ENCODE peak calls at places on chromosomes 16 and 17, in five cellular contexts. E is AG04450, P is left lung, H is HL-60, G is tibial nerve. F is an unnamed sample.

GRCh38 chr16:48607056-48607825 is 2.7 kb downstream of the N4BP1 start:
- DNase-seq in E (no peak), P (no peak), H (no peak), G (no peak), F (peak; percentile 51)

GRCh38 chr17:72717276-72717675 is 375.2 kb downstream of the SLC39A11 start:
- DNase-seq in H (no peak), P (no peak), G (no peak), E (no peak), F (no peak)

GRCh38 chr17:38428150-38428642 is at the start of gene ARHGAP23:
- DNase-seq in E (peak; percentile 47), H (no peak), G (no peak), P (peak; percentile 90), F (peak; percentile 70)

GRCh38 chr16:73530529-73530928 is 482.6 kb upstream of the ZFHX3 start:
- DNase-seq in H (no peak), G (no peak), E (no peak), P (no peak), F (no peak)

GRCh38 chr17:63344383-63344782 is 101.7 kb downstream of the CYB561 start:
- DNase-seq in G (no peak), P (no peak), E (no peak), H (no peak), F (no peak)

GRCh38 chr17:14772776-14773175 is 471.9 kb downstream of the HS3ST3B1 start:
- DNase-seq in P (no peak), G (no peak), H (no peak), E (no peak), F (no peak)

GRCh38 chr16:73878616-73879015 is 418.0 kb upstream of the PSMD7 start:
- DNase-seq in E (peak; percentile 39), H (no peak), G (no peak), P (no peak), F (peak; percentile 88)

GRCh38 chr16:85057212-85057889 is 29.8 kb downstream of the KIAA0513 start:
- DNase-seq in G (no peak), E (no peak), H (no peak), P (peak; percentile 15), F (no peak)

GRCh38 chr16:11245988-11246387 is 10.0 kb downstream of the SOCS1 start:
- DNase-seq in P (no peak), E (no peak), G (no peak), H (no peak), F (no peak)

GRCh38 chr17:50947844-50948514 is 81.8 kb upstream of the TOB1 start:
- DNase-seq in P (peak; percentile 90), E (no peak), H (peak; percentile 32), G (no peak), F (no peak)

GRCh38 chr17:4492762-4493561 is 5.7 kb upstream of the SPNS2 start:
- DNase-seq in G (peak; percentile 42), H (no peak), E (no peak), P (no peak), F (peak; percentile 41)

GRCh38 chr16:19123535-19124178 is 9.9 kb downstream of the ITPRIPL2 start:
- DNase-seq in G (no peak), P (no peak), H (no peak), E (no peak), F (no peak)

GRCh38 chr16:88691924-88692560 is 5.7 kb upstream of the SNAI3 start:
- DNase-seq in P (peak; percentile 90), G (no peak), E (no peak), H (peak; percentile 53), F (no peak)

GRCh38 chr17:802901-803881 is 21.0 kb downstream of the MRM3 start:
- DNase-seq in H (no peak), E (no peak), P (no peak), G (no peak), F (no peak)

GRCh38 chr16:87724490-87725291 is 41.1 kb downstream of the KLHDC4 start:
- DNase-seq in E (no peak), G (no peak), H (no peak), P (peak; percentile 59), F (no peak)

GRCh38 chr17:73320601-73321264 is 8.9 kb upstream of the CDC42EP4 start:
- DNase-seq in G (no peak), H (no peak), P (no peak), E (no peak), F (peak; percentile 35)

GRCh38 chr17:66275651-66276050 is 26.8 kb upstream of the PRKCA start:
- DNase-seq in P (no peak), H (no peak), G (no peak), E (peak; percentile 56), F (peak; percentile 59)

GRCh38 chr16:23064642-23065041 is 84.6 kb downstream of the USP31 start:
- DNase-seq in E (no peak), H (peak; percentile 77), P (no peak), G (no peak), F (no peak)

GRCh38 chr16:54287018-54287757 is 601 bp upstream of the IRX3 start:
- DNase-seq in H (no peak), E (no peak), G (no peak), P (peak; percentile 79), F (no peak)

GRCh38 chr17:55478971-55479370 is 32.3 kb downstream of the SMIM36 start:
- DNase-seq in P (no peak), G (no peak), H (no peak), E (no peak), F (no peak)

GRCh38 chr17:19250421-19251141 is 13.4 kb downstream of the EPN2 start:
- DNase-seq in P (no peak), E (no peak), G (no peak), H (no peak), F (peak; percentile 19)

GRCh38 chr17:61209524-61209923 is 190.1 kb upstream of the TBX2 start:
- DNase-seq in P (no peak), G (peak; percentile 21), E (no peak), H (no peak), F (no peak)

GRCh38 chr17:65388911-65389310 is 172.5 kb downstream of the AXIN2 start:
- DNase-seq in G (no peak), P (no peak), H (no peak), E (no peak), F (no peak)

GRCh38 chr16:1668612-1669319 is 9.3 kb upstream of the JPT2 start:
- DNase-seq in G (no peak), H (no peak), P (peak; percentile 41), E (no peak), F (no peak)

GRCh38 chr17:63698886-63699637 is 863 bp downstream of the LIMD2 start:
- DNase-seq in H (peak; percentile 68), E (no peak), P (peak; percentile 94), G (no peak), F (peak; percentile 67)

GRCh38 chr16:2816751-2817495 is at the start of gene PRSS21:
- DNase-seq in H (no peak), G (no peak), P (no peak), E (no peak), F (no peak)
- TF ChIP-seq CTCF in H (no peak), G (no peak), P (no peak), E (peak; percentile 9), F (no peak)

GRCh38 chr16:29744541-29745101 is 1.2 kb downstream of the C16orf54 start:
- DNase-seq in P (no peak), G (no peak), H (peak; percentile 33), E (no peak), F (no peak)

GRCh38 chr16:29745126-29745852 is 501 bp downstream of the C16orf54 start:
- DNase-seq in H (peak; percentile 63), E (no peak), G (no peak), P (peak; percentile 82), F (no peak)

GRCh38 chr16:29743827-29744531 is 1.8 kb downstream of the C16orf54 start:
- DNase-seq in E (no peak), G (no peak), P (no peak), H (no peak), F (no peak)

GRCh38 chr16:29748077-29748759 is 2.4 kb upstream of the C16orf54 start:
- DNase-seq in G (no peak), E (no peak), P (peak; percentile 77), H (no peak), F (no peak)

DNA sequence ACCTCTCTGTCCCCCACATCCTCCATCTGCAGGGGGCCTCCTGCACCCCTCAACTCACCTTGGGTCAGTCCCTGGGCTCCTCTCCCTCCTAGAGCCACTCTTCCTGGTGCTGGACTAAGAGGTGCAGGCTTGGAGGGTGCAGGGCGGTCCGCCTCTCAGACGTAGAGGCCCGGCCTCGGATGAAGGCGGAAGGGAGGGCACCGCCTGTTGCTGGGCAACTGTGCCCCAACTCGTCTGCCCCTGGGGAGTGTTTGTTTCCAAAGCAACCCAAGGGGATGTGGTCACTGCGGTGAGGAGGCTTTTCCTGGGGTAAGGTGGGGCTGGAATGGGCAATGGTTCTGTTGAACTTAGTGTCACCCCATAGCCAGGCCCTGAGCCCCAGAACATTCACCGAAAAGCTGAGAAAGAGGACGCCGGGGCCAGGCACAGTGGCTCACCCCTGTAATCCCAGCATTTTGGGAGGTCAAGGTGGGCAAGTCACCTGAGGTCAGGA is at the start of gene C16orf54:
- DNase-seq in P (peak; percentile 96), G (peak; percentile 38), E (no peak), H (peak; percentile 97), F (no peak)
- H3K4me3 ChIP-seq in P (peak within 1 kb of the TSS; percentile 56), G (peak within 1 kb of the TSS; percentile 43), E (no peak within 1 kb of the TSS), H (peak within 1 kb of the TSS; percentile 52), F (no peak within 1 kb of the TSS)

GRCh38 chr17:44207319-44207718 is 7.6 kb upstream of the ATXN7L3 start:
- DNase-seq in E (no peak), H (no peak), G (no peak), P (no peak), F (no peak)

GRCh38 chr17:44204453-44204882 is 4.8 kb upstream of the ATXN7L3 start:
- DNase-seq in G (no peak), P (no peak), E (no peak), H (no peak), F (peak; percentile 52)

GRCh38 chr17:44206825-44207155 is 7.1 kb upstream of the ATXN7L3 start:
- DNase-seq in P (no peak), G (no peak), H (no peak), E (no peak), F (no peak)

GRCh38 chr17:44203731-44204452 is 4.2 kb upstream of the ATXN7L3 start:
- DNase-seq in E (no peak), G (peak; percentile 39), H (no peak), P (no peak), F (peak; percentile 77)

GRCh38 chr17:44205962-44206824 is 6.5 kb upstream of the ATXN7L3 start:
- DNase-seq in H (no peak), E (no peak), G (no peak), P (no peak), F (no peak)
- TF ChIP-seq CTCF in H (no peak), E (peak; percentile 37), G (no peak), P (no peak), F (peak; percentile 45)

GRCh38 chr16:6483634-6484033 is 849.0 kb upstream of the RBFOX1 start:
- DNase-seq in G (no peak), H (no peak), P (peak; percentile 61), E (no peak), F (no peak)
- H3K4me3 ChIP-seq in G (peak overlapping the region; percentile 21), H (no peak overlapping the region), P (no peak overlapping the region), E (no peak overlapping the region), F (no peak overlapping the region)

F was measured in choroid plexus epithelial cell.